ENCODE peak calls at places on chromosomes 1 and 21, in four cellular contexts. One of them, this sample, is unnamed. For H3K36me3, the result is how much of the 10 kb centered on the place peaks cover.

GRCh38 chr1:214205053-214205452 is 75.9 kb upstream of the SMYD2 start:
- DNase-seq in colonic mucosa: no peak
- DNase-seq in BE2C: no peak
- DNase-seq in tibial nerve: no peak
- DNase-seq in this sample: no peak

GRCh38 chr21:33428669-33429068 is 25.5 kb downstream of the IFNGR2 start:
- DNase-seq in colonic mucosa: no peak
- DNase-seq in BE2C: no peak
- DNase-seq in tibial nerve: no peak
- DNase-seq in this sample: no peak

GRCh38 chr1:198560093-198560638 is 19.7 kb upstream of the ATP6V1G3 start:
- DNase-seq in colonic mucosa: no peak
- DNase-seq in BE2C: peak
- DNase-seq in tibial nerve: no peak
- DNase-seq in this sample: no peak

GRCh38 chr1:172533511-172534116 is 664 bp downstream of the SUCO start:
- DNase-seq in colonic mucosa: peak
- DNase-seq in BE2C: no peak
- DNase-seq in tibial nerve: no peak
- DNase-seq in this sample: no peak

GRCh38 chr1:6358757-6359567 is 34.6 kb downstream of the ACOT7 start:
- DNase-seq in colonic mucosa: peak
- DNase-seq in BE2C: peak
- DNase-seq in tibial nerve: no peak
- DNase-seq in this sample: no peak

GRCh38 chr21:34313116-34313515 is 50.7 kb upstream of the KCNE2 start:
- DNase-seq in colonic mucosa: no peak
- DNase-seq in BE2C: no peak
- DNase-seq in tibial nerve: no peak
- DNase-seq in this sample: no peak

GRCh38 chr1:110672001-110672752 is 2.6 kb downstream of the KCNA3 start:
- DNase-seq in colonic mucosa: peak
- DNase-seq in BE2C: peak
- DNase-seq in tibial nerve: no peak
- DNase-seq in this sample: no peak

GRCh38 chr1:89812992-89813391 is 7.8 kb upstream of the LRRC8D start:
- DNase-seq in colonic mucosa: no peak
- DNase-seq in BE2C: no peak
- DNase-seq in tibial nerve: no peak
- DNase-seq in this sample: no peak

GRCh38 chr21:34511154-34511553 is 856 bp downstream of the KCNE1 start:
- DNase-seq in colonic mucosa: no peak
- DNase-seq in BE2C: no peak
- DNase-seq in tibial nerve: no peak
- DNase-seq in this sample: no peak

GRCh38 chr1:178055093-178055492 is 38.8 kb upstream of the RASAL2 start:
- DNase-seq in colonic mucosa: peak
- DNase-seq in BE2C: no peak
- DNase-seq in tibial nerve: no peak
- DNase-seq in this sample: peak

GRCh38 chr1:4270651-4271337 is 370.7 kb upstream of the C1orf174 start:
- DNase-seq in colonic mucosa: no peak
- DNase-seq in BE2C: no peak
- DNase-seq in tibial nerve: no peak
- DNase-seq in this sample: no peak

GRCh38 chr1:234975941-234976871 is 152.4 kb downstream of the TOMM20 start:
- DNase-seq in colonic mucosa: no peak
- DNase-seq in BE2C: no peak
- DNase-seq in tibial nerve: no peak
- DNase-seq in this sample: no peak

GRCh38 chr1:24659166-24659904 is 16.2 kb downstream of the SRRM1 start:
- DNase-seq in colonic mucosa: no peak
- DNase-seq in BE2C: no peak
- DNase-seq in tibial nerve: no peak
- DNase-seq in this sample: no peak

GRCh38 chr1:1554926-1555915 is 14.8 kb upstream of the TMEM240 start:
- DNase-seq in colonic mucosa: no peak
- DNase-seq in BE2C: peak
- DNase-seq in tibial nerve: no peak
- DNase-seq in this sample: no peak

GRCh38 chr1:91015794-91016550 is 5.9 kb downstream of the ZNF644 start:
- DNase-seq in colonic mucosa: no peak
- DNase-seq in BE2C: no peak
- DNase-seq in tibial nerve: no peak
- DNase-seq in this sample: peak

DNA sequence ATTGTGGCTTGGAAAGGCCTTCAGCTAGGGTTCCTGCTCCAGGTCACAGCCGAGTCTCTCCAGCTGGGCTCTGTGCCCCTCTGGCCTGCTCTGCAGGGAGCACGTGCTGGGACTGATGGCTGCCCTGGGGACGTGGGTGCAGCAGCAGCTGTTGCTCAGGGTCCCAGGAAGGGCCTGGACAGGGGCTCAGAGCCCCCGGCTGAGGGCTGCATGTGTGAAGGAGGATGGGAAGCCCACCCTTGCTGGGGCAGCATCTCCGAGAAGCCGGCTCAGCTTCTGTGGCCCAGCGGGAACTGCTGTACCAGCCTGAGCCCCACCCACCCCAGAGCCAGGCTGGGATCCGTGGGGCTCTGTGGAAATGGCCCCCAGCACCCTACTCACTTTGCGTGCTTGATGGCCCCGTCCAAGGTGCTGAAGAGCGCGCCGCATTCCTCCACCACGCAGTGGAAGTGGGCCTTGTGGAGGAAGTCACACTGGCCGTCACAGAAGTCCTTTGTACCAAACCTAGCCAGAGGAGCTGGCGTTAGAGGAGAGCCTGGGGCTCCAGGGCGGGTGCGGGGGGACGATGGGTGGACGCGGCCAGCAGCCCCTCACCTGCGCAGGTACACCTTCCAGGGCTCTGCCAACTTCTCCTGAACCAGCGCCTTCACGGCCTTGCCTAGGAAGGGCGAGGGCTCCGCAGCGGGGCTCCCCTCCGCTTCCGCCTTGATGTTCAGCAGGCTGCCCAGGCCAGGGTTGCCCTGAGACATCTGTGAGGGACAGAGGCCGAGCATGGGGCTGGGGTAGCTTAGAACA is 147.6 kb downstream of the CASZ1 start:
- DNase-seq in colonic mucosa: no peak
- DNase-seq in BE2C: no peak
- DNase-seq in tibial nerve: no peak
- DNase-seq in this sample: no peak
- H3K36me3 ChIP-seq in colonic mucosa: under half
- H3K36me3 ChIP-seq in BE2C: under half
- H3K36me3 ChIP-seq in tibial nerve: under half
- H3K36me3 ChIP-seq in this sample: under half

GRCh38 chr1:105462308-105462707 is 1594.2 kb upstream of the PRMT6 start:
- DNase-seq in colonic mucosa: no peak
- DNase-seq in BE2C: no peak
- DNase-seq in tibial nerve: no peak
- DNase-seq in this sample: no peak
- TF ChIP-seq CTCF in colonic mucosa: no peak
- TF ChIP-seq CTCF in BE2C: peak
- TF ChIP-seq CTCF in tibial nerve: no peak
- TF ChIP-seq CTCF in this sample: no peak

GRCh38 chr1:230839166-230839565 is 29.2 kb downstream of the C1orf198 start:
- DNase-seq in colonic mucosa: no peak
- DNase-seq in BE2C: no peak
- DNase-seq in tibial nerve: no peak
- DNase-seq in this sample: no peak
- H3K36me3 ChIP-seq in colonic mucosa: under half
- H3K36me3 ChIP-seq in BE2C: under half
- H3K36me3 ChIP-seq in tibial nerve: under half
- H3K36me3 ChIP-seq in this sample: under half

GRCh38 chr1:50747394-50747793 is 212.7 kb downstream of the FAF1 start:
- DNase-seq in colonic mucosa: no peak
- DNase-seq in BE2C: no peak
- DNase-seq in tibial nerve: no peak
- DNase-seq in this sample: no peak

GRCh38 chr1:50750021-50750619 is 209.9 kb downstream of the FAF1 start:
- DNase-seq in colonic mucosa: no peak
- DNase-seq in BE2C: peak
- DNase-seq in tibial nerve: no peak
- DNase-seq in this sample: no peak
- TF ChIP-seq CTCF in colonic mucosa: no peak
- TF ChIP-seq CTCF in BE2C: peak
- TF ChIP-seq CTCF in tibial nerve: no peak
- TF ChIP-seq CTCF in this sample: peak

DNA sequence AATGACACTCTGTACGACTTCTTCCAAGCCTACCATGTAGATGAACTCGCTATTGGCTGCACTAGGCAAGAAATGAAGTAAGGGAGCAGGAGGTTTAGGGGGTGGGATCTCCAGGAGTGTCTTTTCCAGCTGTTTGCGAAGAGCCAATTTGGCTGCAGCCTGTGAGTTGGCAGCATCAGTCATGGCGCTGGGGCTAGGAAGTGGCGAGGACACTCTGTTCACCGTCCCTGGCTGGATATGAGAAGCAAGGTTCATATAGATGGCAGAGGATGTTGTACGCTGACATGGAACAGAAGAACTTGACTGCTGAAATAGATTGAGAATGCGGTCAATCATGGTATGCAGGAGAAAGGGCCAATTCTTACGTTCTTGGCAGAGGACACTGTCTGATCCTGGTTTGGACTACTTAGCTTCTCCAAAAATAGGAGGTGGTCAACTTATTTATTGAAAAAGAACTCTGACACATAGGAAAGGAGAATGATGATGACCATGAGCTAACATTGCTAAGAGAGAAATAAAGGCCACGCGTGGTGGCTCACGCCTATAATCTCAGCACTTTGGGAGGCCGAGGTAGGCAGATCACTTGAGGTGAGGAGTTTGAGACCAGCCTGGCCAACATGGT is 41.2 kb downstream of the SLC27A3 start:
- DNase-seq in colonic mucosa: no peak
- DNase-seq in BE2C: no peak
- DNase-seq in tibial nerve: no peak
- DNase-seq in this sample: no peak
- H3K36me3 ChIP-seq in colonic mucosa: under half
- H3K36me3 ChIP-seq in BE2C: half or more
- H3K36me3 ChIP-seq in tibial nerve: under half
- H3K36me3 ChIP-seq in this sample: under half